ENCODE peak calls at places on chromosome 16, in seven cellular contexts. One of them, this sample, is unnamed.

GRCh38 chr16:3158014-3158497 is 23.2 kb downstream of the ZNF213 start:
- DNase-seq in Calu3: peak; percentile 45
- DNase-seq in NCI-H2107: no peak
- DNase-seq in RPMI8226: peak; percentile 43
- DNase-seq in iris pigment epithelial cell: no peak
- DNase-seq in NCI-H460: no peak
- DNase-seq in GM23248: peak; percentile 60
- DNase-seq in this sample: peak; percentile 92

GRCh38 chr16:79798416-79799053 is 198.0 kb upstream of the MAF start:
- DNase-seq in Calu3: no peak
- DNase-seq in NCI-H2107: no peak
- DNase-seq in RPMI8226: peak; percentile 25
- DNase-seq in iris pigment epithelial cell: no peak
- DNase-seq in NCI-H460: no peak
- DNase-seq in GM23248: no peak
- DNase-seq in this sample: no peak

GRCh38 chr16:57756424-57757325 is 21.1 kb downstream of the KATNB1 start:
- DNase-seq in Calu3: no peak
- DNase-seq in NCI-H2107: no peak
- DNase-seq in RPMI8226: no peak
- DNase-seq in iris pigment epithelial cell: no peak
- DNase-seq in NCI-H460: no peak
- DNase-seq in GM23248: no peak
- DNase-seq in this sample: peak; percentile 76

GRCh38 chr16:17476414-17477259 is 5.9 kb upstream of the XYLT1 start:
- DNase-seq in Calu3: peak; percentile 65
- DNase-seq in NCI-H2107: no peak
- DNase-seq in RPMI8226: peak; percentile 76
- DNase-seq in iris pigment epithelial cell: peak; percentile 32
- DNase-seq in NCI-H460: peak; percentile 55
- DNase-seq in GM23248: peak; percentile 85
- DNase-seq in this sample: peak; percentile 93

GRCh38 chr16:12515346-12515745 is 288.3 kb downstream of the CPPED1 start:
- DNase-seq in Calu3: no peak
- DNase-seq in NCI-H2107: no peak
- DNase-seq in RPMI8226: no peak
- DNase-seq in iris pigment epithelial cell: no peak
- DNase-seq in NCI-H460: no peak
- DNase-seq in GM23248: no peak
- DNase-seq in this sample: no peak

GRCh38 chr16:31072540-31073072 is 1.4 kb downstream of the ZNF668 start:
- DNase-seq in Calu3: peak; percentile 41
- DNase-seq in NCI-H2107: no peak
- DNase-seq in RPMI8226: peak; percentile 37
- DNase-seq in iris pigment epithelial cell: peak; percentile 68
- DNase-seq in NCI-H460: peak; percentile 29
- DNase-seq in GM23248: peak; percentile 72
- DNase-seq in this sample: peak; percentile 96

GRCh38 chr16:72739577-72739976 is 308.4 kb downstream of the ZFHX3 start:
- DNase-seq in Calu3: no peak
- DNase-seq in NCI-H2107: no peak
- DNase-seq in RPMI8226: no peak
- DNase-seq in iris pigment epithelial cell: peak; percentile 64
- DNase-seq in NCI-H460: no peak
- DNase-seq in GM23248: peak; percentile 35
- DNase-seq in this sample: no peak

GRCh38 chr16:53031323-53031942 is 21.3 kb downstream of the CHD9NB start:
- DNase-seq in Calu3: no peak
- DNase-seq in NCI-H2107: no peak
- DNase-seq in RPMI8226: no peak
- DNase-seq in iris pigment epithelial cell: no peak
- DNase-seq in NCI-H460: no peak
- DNase-seq in GM23248: no peak
- DNase-seq in this sample: no peak

GRCh38 chr16:47311738-47312505 is 148.9 kb downstream of the ITFG1 start:
- DNase-seq in Calu3: peak; percentile 42
- DNase-seq in NCI-H2107: no peak
- DNase-seq in RPMI8226: peak; percentile 31
- DNase-seq in iris pigment epithelial cell: peak; percentile 63
- DNase-seq in NCI-H460: no peak
- DNase-seq in GM23248: peak; percentile 12
- DNase-seq in this sample: no peak

GRCh38 chr16:84547539-84548058 is 43.1 kb upstream of the MEAK7 start:
- DNase-seq in Calu3: no peak
- DNase-seq in NCI-H2107: no peak
- DNase-seq in RPMI8226: no peak
- DNase-seq in iris pigment epithelial cell: no peak
- DNase-seq in NCI-H460: no peak
- DNase-seq in GM23248: no peak
- DNase-seq in this sample: no peak

GRCh38 chr16:26195225-26195624 is 503.5 kb downstream of the HS3ST4 start:
- DNase-seq in Calu3: no peak
- DNase-seq in NCI-H2107: no peak
- DNase-seq in RPMI8226: no peak
- DNase-seq in iris pigment epithelial cell: no peak
- DNase-seq in NCI-H460: no peak
- DNase-seq in GM23248: no peak
- DNase-seq in this sample: no peak

GRCh38 chr16:75287708-75288107 is 36.3 kb upstream of the BCAR1 start:
- DNase-seq in Calu3: no peak
- DNase-seq in NCI-H2107: no peak
- DNase-seq in RPMI8226: no peak
- DNase-seq in iris pigment epithelial cell: no peak
- DNase-seq in NCI-H460: no peak
- DNase-seq in GM23248: no peak
- DNase-seq in this sample: no peak